ENCODE peak calls at places on chromosome 2, in nine cellular contexts. T, R, U, I, K, H, W, X and M are unnamed samples.

GRCh38 chr2:230441188-230441897 is 25.3 kb downstream of the SP100 start:
- DNase-seq in T (no peak), W (no peak), K (no peak), I (no peak), X (peak), U (peak), R (no peak), H (peak), M (peak)

GRCh38 chr2:85878719-85879390 is 9.9 kb downstream of the ST3GAL5 start:
- DNase-seq in X (no peak), U (no peak), I (no peak), R (no peak), W (no peak), K (no peak), H (no peak), T (no peak), M (no peak)

GRCh38 chr2:230358305-230358704 is 31.3 kb downstream of the SP140L start:
- DNase-seq in W (no peak), T (no peak), K (no peak), X (peak), R (no peak), H (no peak), I (no peak), U (no peak), M (no peak)

GRCh38 chr2:218387369-218388194 is 5.5 kb downstream of the SLC11A1 start:
- DNase-seq in R (no peak), X (peak), I (no peak), U (peak), K (peak), W (peak), H (peak), T (no peak), M (no peak)

GRCh38 chr2:180625006-180625844 is 355.2 kb upstream of the UBE2E3 start:
- DNase-seq in U (no peak), I (no peak), R (no peak), H (peak), T (no peak), X (peak), K (no peak), W (peak), M (no peak)

GRCh38 chr2:9110893-9111569 is 95.6 kb upstream of the ASAP2 start:
- DNase-seq in W (no peak), X (peak), T (peak), H (peak), I (no peak), U (no peak), K (no peak), R (no peak), M (no peak)

GRCh38 chr2:85577386-85578242 is at the start of gene VAMP8:
- DNase-seq in W (no peak), X (no peak), R (no peak), H (no peak), U (peak), T (no peak), I (peak), K (no peak), M (no peak)

GRCh38 chr2:157055660-157056199 is 201.8 kb upstream of the GALNT5 start:
- DNase-seq in T (no peak), H (peak), U (no peak), K (no peak), W (no peak), I (no peak), X (peak), R (no peak), M (peak)

GRCh38 chr2:178804791-178805190 is 2.4 kb downstream of the TTN start:
- DNase-seq in U (no peak), X (peak), H (peak), T (no peak), W (no peak), R (no peak), K (peak), I (peak), M (no peak)

GRCh38 chr2:151803811-151804210 is 24.4 kb downstream of the ARL5A start:
- DNase-seq in K (no peak), H (no peak), I (no peak), X (no peak), R (no peak), W (no peak), T (no peak), U (no peak), M (no peak)

GRCh38 chr2:158600155-158600802 is 143.5 kb downstream of the PKP4 start:
- DNase-seq in I (no peak), X (peak), H (peak), U (no peak), T (no peak), K (peak), W (peak), R (peak), M (peak)

GRCh38 chr2:203395858-203396257 is 67.7 kb downstream of the ABI2 start:
- DNase-seq in T (no peak), R (no peak), H (no peak), U (no peak), X (no peak), K (no peak), I (no peak), W (no peak), M (no peak)

GRCh38 chr2:203399031-203399430 is 70.8 kb downstream of the ABI2 start:
- DNase-seq in X (no peak), H (no peak), T (no peak), I (no peak), W (no peak), K (no peak), U (no peak), R (no peak), M (no peak)

GRCh38 chr2:203396667-203397066 is 68.5 kb downstream of the ABI2 start:
- DNase-seq in X (peak), W (no peak), K (peak), U (no peak), H (no peak), T (peak), R (no peak), I (no peak), M (no peak)

DNA sequence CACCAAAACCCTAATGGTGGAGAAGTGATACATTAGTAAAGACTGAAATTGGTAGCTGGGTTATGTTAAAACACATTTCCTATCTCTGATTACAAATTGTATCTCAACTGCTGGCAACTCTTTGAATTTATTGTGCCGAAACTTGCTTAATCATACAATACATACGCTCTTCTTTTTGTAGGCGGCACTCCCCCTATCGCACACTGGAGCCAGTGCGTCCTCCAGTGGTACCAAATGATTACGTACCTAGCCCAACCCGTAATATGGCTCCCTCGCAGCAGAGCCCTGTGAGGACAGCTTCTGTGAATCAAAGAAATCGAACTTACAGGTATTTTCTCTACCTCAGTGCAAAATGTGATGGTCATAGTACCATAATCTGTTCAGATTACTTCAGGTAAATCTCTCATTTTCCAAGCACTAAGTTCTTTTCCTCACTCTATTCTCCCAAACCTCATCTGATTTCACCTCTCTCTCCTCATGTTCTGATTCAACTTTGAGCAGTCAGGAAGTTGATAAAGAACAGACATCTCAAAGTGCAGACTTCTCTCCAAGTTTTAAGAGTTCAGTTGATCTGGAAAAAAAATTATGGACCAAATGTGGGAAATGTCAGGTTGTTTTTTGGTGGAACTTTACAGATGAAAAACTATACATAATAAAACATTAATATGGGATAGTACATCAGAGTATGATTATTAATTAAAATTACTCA is 66.5 kb downstream of the ABI2 start:
- DNase-seq in W (no peak), U (no peak), K (peak), T (no peak), I (no peak), R (no peak), H (no peak), X (no peak), M (no peak)
- TF ChIP-seq CTCF in W (no peak), U (no peak), K (peak), T (peak), I (no peak), R (no peak), H (peak), X (peak), M (no peak)

DNA sequence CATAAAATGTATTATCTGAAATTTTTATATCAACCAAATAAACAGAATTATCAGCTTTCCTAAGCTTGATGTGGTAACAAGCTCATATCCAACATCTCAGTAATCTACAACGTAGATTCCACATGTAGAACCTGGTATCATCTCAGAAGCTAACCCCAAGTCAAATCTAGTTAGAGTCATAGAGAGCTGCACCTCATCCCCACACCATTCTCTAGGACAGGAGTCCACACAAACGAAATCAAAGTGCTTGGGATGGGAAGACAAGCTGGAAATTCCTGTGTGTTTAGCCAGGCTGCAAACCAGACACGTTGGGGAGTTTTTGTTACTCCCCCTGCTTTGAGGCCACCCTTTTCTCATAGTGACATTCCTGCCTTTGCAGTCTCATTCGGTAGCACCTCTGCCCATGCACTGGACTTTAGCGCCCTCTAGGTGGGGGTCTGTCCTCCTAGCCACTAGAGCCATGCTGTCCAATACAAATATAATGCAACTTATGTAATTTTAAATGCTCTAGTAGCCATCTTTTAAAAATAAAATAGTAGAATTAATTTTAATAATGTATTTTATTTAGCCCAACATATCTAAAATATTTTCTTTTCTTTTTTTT is 28.1 kb upstream of the SATB2 start:
- DNase-seq in U (no peak), R (no peak), X (peak), H (peak), T (peak), I (no peak), K (peak), W (no peak), M (peak)
- TF ChIP-seq CTCF in U (peak), R (peak), X (peak), H (peak), T (peak), I (peak), K (peak), W (peak), M (peak)

DNA sequence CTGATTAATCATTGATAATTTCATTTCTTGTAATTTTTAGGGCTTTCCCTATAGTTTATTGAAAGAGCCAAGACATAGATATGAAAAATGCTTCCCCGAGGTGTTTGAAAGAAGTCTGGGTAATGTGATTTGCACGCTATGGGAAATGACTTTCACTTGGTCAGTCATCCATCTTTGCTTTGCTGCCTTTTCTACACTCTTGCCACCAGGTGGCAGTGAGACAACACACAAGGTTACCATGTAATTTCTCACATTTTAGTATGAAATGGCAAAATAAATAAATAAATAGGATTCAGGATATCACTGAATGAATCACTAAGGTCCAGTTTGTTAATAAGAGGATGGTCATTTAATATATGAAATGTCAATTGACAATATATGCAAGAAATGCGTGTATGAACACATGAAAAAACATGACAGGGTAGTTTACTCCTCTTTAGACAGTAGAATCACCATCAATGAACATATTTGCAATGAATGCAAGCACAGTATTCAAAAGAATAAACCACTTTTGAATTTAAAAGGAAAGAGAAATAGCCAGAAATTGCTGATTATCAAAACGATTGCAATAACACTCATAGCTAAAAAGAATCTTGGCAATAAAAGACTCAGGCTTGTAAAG is 52.2 kb upstream of the KCNH7 start:
- DNase-seq in I (peak), K (peak), T (peak), X (peak), W (no peak), H (peak), R (no peak), U (no peak), M (peak)
- TF ChIP-seq CTCF in I (peak), K (peak), T (peak), X (peak), W (peak), H (peak), R (no peak), U (peak), M (peak)

GRCh38 chr2:174142290-174142689 is 106.0 kb downstream of the OLA1 start:
- DNase-seq in U (no peak), K (no peak), R (no peak), H (no peak), I (no peak), T (no peak), X (no peak), W (no peak), M (no peak)

GRCh38 chr2:174138161-174138560 is 110.2 kb downstream of the OLA1 start:
- DNase-seq in I (no peak), R (no peak), W (no peak), U (no peak), H (no peak), K (peak), X (peak), T (no peak), M (peak)
- TF ChIP-seq CTCF in I (no peak), R (no peak), W (peak), U (peak), H (peak), K (peak), X (peak), T (peak), M (peak)

GRCh38 chr2:239267411-239267941 is 133.3 kb downstream of the HDAC4 start:
- DNase-seq in X (peak), R (peak), T (no peak), I (peak), W (no peak), U (peak), K (no peak), H (peak), M (peak)
- TF ChIP-seq CTCF in X (peak), R (no peak), T (peak), I (peak), W (peak), U (no peak), K (no peak), H (peak), M (no peak)

DNA sequence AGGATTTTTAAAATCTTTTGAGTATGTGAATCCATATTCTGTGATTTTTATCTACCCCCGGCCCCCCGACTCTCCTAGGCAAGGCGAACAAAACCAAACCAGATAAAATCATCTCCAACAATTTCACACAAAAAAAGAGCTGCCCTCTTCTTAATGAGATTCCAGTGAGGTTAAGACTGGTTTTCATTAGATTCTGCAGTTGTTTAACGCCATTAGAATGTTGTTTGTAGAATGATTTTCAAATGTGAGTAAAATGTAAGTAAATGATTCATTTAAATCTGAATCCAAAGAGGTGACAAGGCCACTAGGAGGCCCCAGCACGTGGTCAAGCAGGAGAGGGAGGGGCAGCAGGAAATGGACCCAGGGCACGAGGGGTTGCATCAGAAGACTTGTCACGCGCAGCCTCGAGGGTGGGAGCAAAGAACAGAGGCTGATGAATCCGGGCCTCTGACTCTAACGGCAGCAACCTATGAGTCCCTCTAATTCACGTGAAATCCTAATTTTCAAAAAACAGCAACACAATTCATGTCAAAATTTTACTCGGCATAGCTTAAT is 24.3 kb upstream of the KLHL29 start:
- DNase-seq in K (no peak), H (no peak), T (peak), I (no peak), U (no peak), R (no peak), X (no peak), W (no peak), M (no peak)
- TF ChIP-seq CTCF in K (no peak), H (no peak), T (peak), I (no peak), U (no peak), R (no peak), X (no peak), W (no peak), M (no peak)

GRCh38 chr2:220365023-220365422 is 737.6 kb downstream of the SLC4A3 start:
- DNase-seq in X (peak), U (no peak), R (no peak), W (no peak), K (no peak), I (no peak), H (peak), T (no peak), M (no peak)
- TF ChIP-seq CTCF in X (no peak), U (no peak), R (no peak), W (no peak), K (no peak), I (no peak), H (no peak), T (no peak), M (no peak)

DNA sequence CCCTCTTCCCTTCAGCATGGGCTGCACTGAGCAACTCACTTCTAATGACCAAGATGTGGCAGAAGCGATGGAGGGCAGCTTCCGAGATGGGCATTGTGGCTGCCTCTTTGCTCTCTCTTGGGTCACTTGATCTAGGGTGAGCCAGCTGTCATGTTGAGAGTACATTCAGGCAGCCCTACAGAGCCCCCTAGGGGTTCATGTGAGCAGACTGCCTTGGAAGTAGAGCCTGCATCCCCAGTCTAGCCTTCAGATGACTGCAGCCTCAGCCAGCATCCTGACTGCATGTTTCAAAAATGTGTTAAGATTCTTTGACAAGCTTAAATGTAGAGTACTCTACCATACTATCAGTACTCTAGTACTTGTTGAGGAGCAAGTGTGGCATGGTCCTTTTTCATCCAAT is 143.9 kb downstream of the NCK2 start:
- DNase-seq in K (no peak), I (no peak), T (peak), R (no peak), H (no peak), W (no peak), X (peak), U (no peak), M (no peak)
- TF ChIP-seq CTCF in K (no peak), I (no peak), T (peak), R (no peak), H (peak), W (no peak), X (peak), U (no peak), M (no peak)